ENCODE peak calls at places on chromosome 2, in seven cellular contexts. E, D, M, Q, X, J and B are unnamed samples.

GRCh38 chr2:221911890-221912289 is 339.8 kb upstream of the EPHA4 start:
- DNase-seq in X (no peak), M (no peak), D (no peak), J (no peak), E (no peak), Q (no peak), B (no peak)

GRCh38 chr2:16860627-16861026 is 195.0 kb upstream of the CYRIA start:
- DNase-seq in D (no peak), Q (no peak), J (no peak), X (no peak), M (no peak), E (no peak), B (no peak)

GRCh38 chr2:26754972-26755670 is 9.0 kb upstream of the SLC35F6 start:
- DNase-seq in Q (no peak), J (no peak), D (no peak), M (peak), X (no peak), E (no peak), B (no peak)

GRCh38 chr2:238709961-238710360 is 137.9 kb upstream of the TWIST2 start:
- DNase-seq in X (no peak), E (no peak), Q (no peak), M (no peak), D (no peak), J (no peak), B (no peak)

GRCh38 chr2:41207578-41207977 is 755.7 kb upstream of the SLC8A1 start:
- DNase-seq in D (no peak), X (no peak), Q (no peak), E (no peak), M (no peak), J (no peak), B (no peak)

GRCh38 chr2:157364257-157364974 is 38.8 kb upstream of the ERMN start:
- DNase-seq in J (peak), Q (no peak), M (no peak), E (no peak), D (no peak), X (no peak), B (no peak)

GRCh38 chr2:209663666-209664065 is 108.0 kb upstream of the UNC80 start:
- DNase-seq in E (no peak), M (no peak), J (no peak), D (no peak), X (no peak), Q (no peak), B (no peak)

GRCh38 chr2:134362751-134363150 is 108.9 kb downstream of the MGAT5 start:
- DNase-seq in Q (no peak), M (no peak), D (no peak), J (no peak), E (no peak), X (no peak), B (no peak)

GRCh38 chr2:111667542-111668273 is 216.3 kb downstream of the ANAPC1 start:
- DNase-seq in E (peak), D (peak), Q (no peak), X (peak), M (no peak), J (no peak), B (peak)

GRCh38 chr2:210503622-210504300 is 27.2 kb upstream of the LANCL1 start:
- DNase-seq in Q (no peak), J (no peak), D (no peak), X (no peak), E (no peak), M (no peak), B (no peak)

GRCh38 chr2:23411752-23412431 is 26.9 kb downstream of the KLHL29 start:
- DNase-seq in J (no peak), Q (no peak), X (no peak), M (no peak), E (no peak), D (no peak), B (no peak)

GRCh38 chr2:38690499-38691420 is 24.8 kb downstream of the GALM start:
- DNase-seq in M (peak), J (no peak), E (no peak), Q (peak), D (peak), X (peak), B (peak)

GRCh38 chr2:150165988-150166965 is 321.2 kb downstream of the RND3 start:
- DNase-seq in J (no peak), D (peak), M (no peak), X (peak), Q (no peak), E (no peak), B (peak)

GRCh38 chr2:8324164-8324848 is 357.6 kb upstream of the ID2 start:
- DNase-seq in Q (no peak), X (no peak), J (no peak), E (no peak), M (no peak), D (peak), B (no peak)

DNA sequence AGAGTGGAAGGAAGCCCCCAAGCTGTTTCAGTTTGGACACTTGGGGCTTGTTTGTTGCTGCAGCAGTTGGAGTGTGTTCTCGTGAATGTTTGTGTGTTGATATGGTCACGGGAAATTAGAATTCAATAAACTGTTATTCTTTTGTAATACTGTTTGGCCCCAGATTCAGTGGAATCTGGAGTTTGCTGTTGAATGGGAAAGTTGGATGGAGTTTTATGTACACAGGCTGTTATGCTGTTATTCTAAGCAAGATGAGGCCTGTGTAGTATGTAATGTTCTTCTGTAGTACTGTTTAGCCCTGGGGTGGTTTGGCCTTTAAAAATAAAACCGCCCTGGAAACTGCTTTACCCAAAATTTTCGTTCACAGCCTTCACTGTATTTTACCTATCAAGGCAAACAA is 810.4 kb upstream of the HS6ST1 start:
- DNase-seq in X (no peak), J (no peak), Q (no peak), D (no peak), E (no peak), M (no peak), B (no peak)
- TF ChIP-seq JUND in X (no peak), J (no peak), Q (no peak), D (no peak), E (no peak), M (no peak), B (no peak)

GRCh38 chr2:33291278-33292013 is 185.0 kb upstream of the RASGRP3 start:
- DNase-seq in Q (no peak), J (no peak), D (no peak), M (no peak), X (peak), E (no peak), B (no peak)

GRCh38 chr2:33292063-33292462 is 184.4 kb upstream of the RASGRP3 start:
- DNase-seq in J (no peak), E (no peak), M (no peak), Q (no peak), X (no peak), D (no peak), B (no peak)

GRCh38 chr2:33289961-33290360 is 186.5 kb upstream of the RASGRP3 start:
- DNase-seq in D (no peak), E (no peak), Q (no peak), M (no peak), J (no peak), X (no peak), B (no peak)

GRCh38 chr2:33297748-33298035 is 178.8 kb upstream of the RASGRP3 start:
- DNase-seq in Q (no peak), X (no peak), D (no peak), M (no peak), J (no peak), E (no peak), B (no peak)

DNA sequence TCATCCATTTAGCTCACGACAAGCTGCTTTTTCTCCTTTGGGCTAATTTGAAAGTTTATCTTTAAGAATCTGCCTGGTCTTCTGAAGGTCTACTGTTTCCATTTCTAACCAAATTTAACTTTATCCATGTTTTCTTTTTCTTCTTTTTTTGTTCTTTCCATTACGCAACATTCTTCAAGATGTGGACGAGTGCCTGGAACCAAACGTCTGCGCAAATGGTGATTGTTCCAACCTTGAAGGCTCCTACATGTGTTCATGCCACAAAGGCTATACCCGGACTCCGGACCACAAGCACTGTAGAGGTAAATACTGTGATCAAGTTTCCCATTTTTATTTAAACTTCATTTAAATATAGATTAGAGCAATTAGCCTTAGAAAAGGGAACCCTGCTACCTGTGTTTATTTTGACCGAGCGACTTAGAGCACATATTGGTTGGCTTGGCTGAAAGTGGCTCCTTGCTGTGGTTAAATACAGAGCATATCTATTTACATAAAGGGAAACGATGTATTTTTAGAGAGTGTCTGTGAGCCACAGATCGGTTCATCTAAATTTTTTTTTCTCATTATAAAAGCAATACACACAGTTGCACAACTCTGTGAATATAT is 183.4 kb upstream of the RASGRP3 start:
- DNase-seq in X (no peak), D (no peak), Q (no peak), J (no peak), M (no peak), E (no peak), B (no peak)
- TF ChIP-seq JUND in X (no peak), D (no peak), Q (no peak), J (no peak), M (no peak), E (no peak), B (no peak)

DNA sequence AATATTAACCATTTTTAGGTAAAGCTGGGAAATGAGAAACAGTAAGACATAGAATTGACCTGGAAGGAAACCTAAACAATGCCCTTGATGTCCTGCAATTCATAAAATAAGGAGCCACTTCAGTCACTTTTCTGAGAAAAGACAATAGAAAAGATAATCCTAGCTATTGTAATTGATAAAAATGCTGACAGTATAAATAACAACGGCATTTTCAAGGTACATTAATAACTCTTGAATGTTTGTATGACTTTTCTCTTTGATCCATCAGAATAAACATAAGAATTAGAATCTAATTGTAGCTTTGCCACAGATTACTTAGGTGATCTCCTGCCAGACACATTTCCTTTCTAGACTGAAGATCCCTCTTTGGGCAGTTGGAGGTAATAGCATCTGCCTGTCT is 719.5 kb downstream of the SLC4A3 start:
- DNase-seq in M (no peak), X (no peak), E (no peak), J (no peak), Q (no peak), D (no peak), B (no peak)
- TF ChIP-seq JUND in M (no peak), X (no peak), E (no peak), J (no peak), Q (no peak), D (no peak), B (no peak)

GRCh38 chr2:121705958-121706357 is 30.7 kb downstream of the NIFK start:
- DNase-seq in J (no peak), Q (no peak), X (peak), E (no peak), D (no peak), M (no peak), B (no peak)
- TF ChIP-seq JUND in J (no peak), Q (no peak), X (no peak), E (no peak), D (no peak), M (no peak), B (no peak)

GRCh38 chr2:241776336-241777166 is at the start of gene GAL3ST2:
- DNase-seq in Q (no peak), J (no peak), X (no peak), M (peak), E (peak), D (no peak), B (no peak)

GRCh38 chr2:241772063-241772499 is 4.5 kb upstream of the GAL3ST2 start:
- DNase-seq in E (no peak), J (peak), Q (no peak), X (peak), D (no peak), M (no peak), B (no peak)

GRCh38 chr2:241775223-241776177 is 1.1 kb upstream of the GAL3ST2 start:
- DNase-seq in M (peak), Q (no peak), X (peak), E (peak), D (no peak), J (no peak), B (no peak)

GRCh38 chr2:241773511-241774418 is 2.9 kb upstream of the GAL3ST2 start:
- DNase-seq in D (no peak), Q (no peak), X (peak), M (peak), J (no peak), E (peak), B (no peak)

GRCh38 chr2:241774419-241775222 is 2.0 kb upstream of the GAL3ST2 start:
- DNase-seq in E (peak), M (peak), X (peak), D (no peak), Q (peak), J (no peak), B (no peak)
- TF ChIP-seq JUND in E (no peak), M (no peak), X (no peak), D (no peak), Q (no peak), J (no peak), B (no peak)